ENCODE peak calls at places on chromosomes 3 and 15, in five cellular contexts. One of them, this sample, is unnamed.

GRCh38 chr15:62404194-62404985 is 239.3 kb upstream of the C2CD4B start:
- DNase-seq in endothelial cell of umbilical vein: no peak
- DNase-seq in HEK293T: no peak
- DNase-seq in RKO: no peak
- DNase-seq in MCF 10A: no peak
- DNase-seq in this sample: no peak

GRCh38 chr15:38085104-38085503 is 150.7 kb downstream of the TMCO5A start:
- DNase-seq in endothelial cell of umbilical vein: peak; percentile 56
- DNase-seq in HEK293T: no peak
- DNase-seq in RKO: no peak
- DNase-seq in MCF 10A: no peak
- DNase-seq in this sample: no peak

GRCh38 chr3:187719628-187720336 is 17.4 kb upstream of the RTP2 start:
- DNase-seq in endothelial cell of umbilical vein: no peak
- DNase-seq in HEK293T: no peak
- DNase-seq in RKO: no peak
- DNase-seq in MCF 10A: no peak
- DNase-seq in this sample: no peak

GRCh38 chr3:161489390-161489789 is 7.2 kb upstream of the OTOL1 start:
- DNase-seq in endothelial cell of umbilical vein: no peak
- DNase-seq in HEK293T: no peak
- DNase-seq in RKO: no peak
- DNase-seq in MCF 10A: no peak
- DNase-seq in this sample: no peak

GRCh38 chr15:29988689-29989088 is 94.1 kb upstream of the GOLGA8J start:
- DNase-seq in endothelial cell of umbilical vein: peak; percentile 14
- DNase-seq in HEK293T: no peak
- DNase-seq in RKO: no peak
- DNase-seq in MCF 10A: no peak
- DNase-seq in this sample: no peak

GRCh38 chr15:95655089-95655488 is 675.4 kb upstream of the NR2F2 start:
- DNase-seq in endothelial cell of umbilical vein: no peak
- DNase-seq in HEK293T: no peak
- DNase-seq in RKO: no peak
- DNase-seq in MCF 10A: no peak
- DNase-seq in this sample: no peak

GRCh38 chr15:65211157-65211982 is at the start of gene CILP:
- DNase-seq in endothelial cell of umbilical vein: no peak
- DNase-seq in HEK293T: no peak
- DNase-seq in RKO: no peak
- DNase-seq in MCF 10A: peak; percentile 28
- DNase-seq in this sample: no peak

GRCh38 chr15:58748040-58748786 is 1.3 kb downstream of the ADAM10 start:
- DNase-seq in endothelial cell of umbilical vein: peak; percentile 43
- DNase-seq in HEK293T: no peak
- DNase-seq in RKO: peak; percentile 40
- DNase-seq in MCF 10A: no peak
- DNase-seq in this sample: no peak

GRCh38 chr15:78047631-78048409 is 29.7 kb downstream of the TBC1D2B start:
- DNase-seq in endothelial cell of umbilical vein: peak; percentile 45
- DNase-seq in HEK293T: no peak
- DNase-seq in RKO: no peak
- DNase-seq in MCF 10A: no peak
- DNase-seq in this sample: no peak

GRCh38 chr3:122263974-122264588 is 61.0 kb upstream of the CSTA start:
- DNase-seq in endothelial cell of umbilical vein: no peak
- DNase-seq in HEK293T: no peak
- DNase-seq in RKO: no peak
- DNase-seq in MCF 10A: no peak
- DNase-seq in this sample: no peak

GRCh38 chr3:129052675-129053074 is 7.9 kb upstream of the GP9 start:
- DNase-seq in endothelial cell of umbilical vein: peak; percentile 73
- DNase-seq in HEK293T: no peak
- DNase-seq in RKO: no peak
- DNase-seq in MCF 10A: no peak
- DNase-seq in this sample: no peak

GRCh38 chr15:92981333-92981732 is 81.2 kb downstream of the CHD2 start:
- DNase-seq in endothelial cell of umbilical vein: peak; percentile 36
- DNase-seq in HEK293T: no peak
- DNase-seq in RKO: no peak
- DNase-seq in MCF 10A: peak; percentile 72
- DNase-seq in this sample: peak; percentile 94

GRCh38 chr15:89820651-89821611 is 6.3 kb upstream of the ANPEP start:
- DNase-seq in endothelial cell of umbilical vein: peak; percentile 72
- DNase-seq in HEK293T: no peak
- DNase-seq in RKO: peak; percentile 90
- DNase-seq in MCF 10A: peak; percentile 88
- DNase-seq in this sample: peak; percentile 97

GRCh38 chr3:156187146-156187769 is 66.9 kb downstream of the KCNAB1 start:
- DNase-seq in endothelial cell of umbilical vein: no peak
- DNase-seq in HEK293T: no peak
- DNase-seq in RKO: no peak
- DNase-seq in MCF 10A: no peak
- DNase-seq in this sample: peak; percentile 56

GRCh38 chr3:114706591-114707224 is 412.9 kb downstream of the TIGIT start:
- DNase-seq in endothelial cell of umbilical vein: peak; percentile 4
- DNase-seq in HEK293T: peak; percentile 7
- DNase-seq in RKO: peak; percentile 58
- DNase-seq in MCF 10A: peak; percentile 88
- DNase-seq in this sample: peak; percentile 66

GRCh38 chr3:61562042-61562809 is 855 bp downstream of the PTPRG start:
- DNase-seq in endothelial cell of umbilical vein: peak; percentile 48
- DNase-seq in HEK293T: peak; percentile 36
- DNase-seq in RKO: peak; percentile 8
- DNase-seq in MCF 10A: no peak
- DNase-seq in this sample: no peak

GRCh38 chr3:50340404-50341329 is at the start of gene RASSF1:
- DNase-seq in endothelial cell of umbilical vein: no peak
- DNase-seq in HEK293T: no peak
- DNase-seq in RKO: no peak
- DNase-seq in MCF 10A: no peak
- DNase-seq in this sample: no peak

GRCh38 chr3:123449092-123449985 is 449 bp upstream of the ADCY5 start:
- DNase-seq in endothelial cell of umbilical vein: peak; percentile 4
- DNase-seq in HEK293T: peak; percentile 65
- DNase-seq in RKO: no peak
- DNase-seq in MCF 10A: no peak
- DNase-seq in this sample: no peak